ENCODE peak calls at places on chromosome 5, in seven cellular contexts. U, F, D, O, V, K and Z are unnamed samples.

GRCh38 chr5:140338918-140339317 is 7.5 kb downstream of the HBEGF start:
- DNase-seq in F (no peak), K (no peak), U (no peak), V (no peak), D (no peak), O (no peak), Z (no peak)

GRCh38 chr5:39459091-39459490 is 34.3 kb upstream of the DAB2 start:
- DNase-seq in U (peak; percentile 60), O (no peak), V (no peak), F (peak; percentile 91), D (no peak), K (peak; percentile 59), Z (no peak)

GRCh38 chr5:54701179-54701578 is 183.6 kb downstream of the SNX18 start:
- DNase-seq in V (no peak), D (peak; percentile 91), U (peak; percentile 73), F (peak; percentile 99), K (peak; percentile 98), O (no peak), Z (no peak)

GRCh38 chr5:171205375-171205774 is 103.7 kb upstream of the TLX3 start:
- DNase-seq in D (peak; percentile 27), U (no peak), F (no peak), V (no peak), O (no peak), K (no peak), Z (no peak)

GRCh38 chr5:177382423-177383029 is 1.7 kb upstream of the SLC34A1 start:
- DNase-seq in U (peak; percentile 59), K (peak; percentile 11), F (peak; percentile 49), V (no peak), D (peak; percentile 59), O (peak; percentile 80), Z (no peak)

GRCh38 chr5:99747342-99747741 is 787.8 kb upstream of the FAM174A start:
- DNase-seq in F (no peak), O (no peak), K (no peak), V (no peak), D (no peak), U (no peak), Z (no peak)

GRCh38 chr5:158056426-158056825 is 197.5 kb upstream of the CLINT1 start:
- DNase-seq in U (no peak), O (no peak), K (peak; percentile 27), F (peak; percentile 7), V (no peak), D (no peak), Z (no peak)

GRCh38 chr5:145101246-145101645 is 733.9 kb downstream of the PRELID2 start:
- DNase-seq in O (peak; percentile 1), K (peak; percentile 4), U (peak; percentile 9), V (no peak), F (no peak), D (peak; percentile 41), Z (peak; percentile 1)

GRCh38 chr5:181215997-181216982 is 6.8 kb upstream of the TRIM41 start:
- DNase-seq in U (peak; percentile 91), O (no peak), V (no peak), F (no peak), D (no peak), K (no peak), Z (peak; percentile 68)

GRCh38 chr5:59500014-59500413 is 393.5 kb downstream of the PDE4D start:
- DNase-seq in V (no peak), U (no peak), K (no peak), D (no peak), F (no peak), O (no peak), Z (no peak)

GRCh38 chr5:181246276-181247050 is 2.8 kb upstream of the RACK1 start:
- DNase-seq in U (peak; percentile 88), D (peak; percentile 91), F (peak; percentile 81), K (peak; percentile 87), O (peak; percentile 96), V (peak; percentile 98), Z (peak; percentile 58)

GRCh38 chr5:169695919-169696490 is 58.9 kb downstream of the DOCK2 start:
- DNase-seq in D (no peak), U (peak; percentile 86), F (peak; percentile 93), O (no peak), K (peak; percentile 99), V (no peak), Z (no peak)

GRCh38 chr5:142814122-142814521 is 43.9 kb downstream of the ARHGAP26 start:
- DNase-seq in F (no peak), U (no peak), O (no peak), K (no peak), V (no peak), D (no peak), Z (no peak)

GRCh38 chr5:33936381-33937016 is at the start of gene RXFP3:
- DNase-seq in F (peak; percentile 44), K (peak; percentile 67), V (no peak), U (no peak), O (peak; percentile 51), D (no peak), Z (no peak)

GRCh38 chr5:93572773-93573626 is 8.0 kb downstream of the NR2F1-AS1 start:
- DNase-seq in D (peak; percentile 69), V (peak; percentile 81), F (peak; percentile 75), K (no peak), O (peak; percentile 83), U (no peak), Z (no peak)

GRCh38 chr5:174323878-174324281 is 278.4 kb downstream of the NSG2 start:
- DNase-seq in D (peak; percentile 92), O (peak; percentile 90), K (peak; percentile 37), F (peak; percentile 45), V (no peak), U (peak; percentile 59), Z (no peak)

GRCh38 chr5:106269252-106269843 is 1401.4 kb downstream of the EFNA5 start:
- DNase-seq in U (peak; percentile 31), F (peak; percentile 55), O (no peak), V (no peak), D (peak; percentile 50), K (peak; percentile 68), Z (peak; percentile 45)

GRCh38 chr5:39217365-39218281 is 1.7 kb downstream of the FYB1 start:
- DNase-seq in U (peak; percentile 83), F (peak; percentile 91), O (peak; percentile 51), V (peak; percentile 92), D (peak; percentile 75), K (peak; percentile 91), Z (peak; percentile 90)

GRCh38 chr5:123087173-123088030 is 1.6 kb upstream of the PRDM6 start:
- DNase-seq in K (peak; percentile 10), D (peak; percentile 36), V (no peak), F (no peak), U (no peak), O (peak; percentile 53), Z (no peak)

GRCh38 chr5:139633295-139634027 is 14.7 kb upstream of the CXXC5 start:
- DNase-seq in F (peak; percentile 82), U (peak; percentile 79), O (peak; percentile 77), V (peak; percentile 92), D (peak; percentile 89), K (peak; percentile 78), Z (peak; percentile 64)

GRCh38 chr5:82670692-82671091 is 392.5 kb upstream of the RPS23 start:
- DNase-seq in D (no peak), V (no peak), U (no peak), F (no peak), K (no peak), O (no peak), Z (no peak)

GRCh38 chr5:136193396-136193935 is 504 bp upstream of the SMIM32 start:
- DNase-seq in K (no peak), U (no peak), O (no peak), D (no peak), V (peak; percentile 73), F (no peak), Z (no peak)

GRCh38 chr5:61281686-61282085 is 50.4 kb upstream of the ZSWIM6 start:
- DNase-seq in D (no peak), F (no peak), K (no peak), O (no peak), U (no peak), V (no peak), Z (no peak)

DNA sequence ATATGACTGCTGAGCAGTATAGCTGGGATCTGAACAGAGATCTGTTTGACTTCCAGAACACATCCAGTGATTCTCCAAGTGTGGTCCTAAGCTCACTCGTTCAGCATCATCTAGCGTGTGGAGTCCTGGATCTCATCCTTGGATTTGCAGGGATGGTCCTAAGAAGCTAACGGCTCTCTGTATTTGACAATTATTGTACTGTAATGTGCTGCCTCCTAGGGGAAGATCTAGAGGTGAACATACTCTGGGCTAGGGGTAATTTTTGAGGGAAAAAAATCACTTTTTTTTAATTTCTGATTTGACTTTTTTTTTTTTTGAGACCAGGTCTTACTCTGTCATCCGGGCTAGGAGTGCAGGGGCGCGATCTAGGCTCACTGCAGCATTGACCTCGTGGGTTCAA is 1.5 kb downstream of the SLC26A2 start:
- DNase-seq in O (peak; percentile 62), F (peak; percentile 83), D (peak; percentile 65), K (peak; percentile 79), V (no peak), U (peak; percentile 80), Z (no peak)
- H3K4me3 ChIP-seq in O (no peak overlapping the region), F (peak overlapping the region; percentile 13), D (no peak overlapping the region), K (no peak overlapping the region), V (no peak overlapping the region), U (peak overlapping the region; percentile 81), Z (no peak overlapping the region)

GRCh38 chr5:7324919-7325318 is 71.0 kb upstream of the ADCY2 start:
- DNase-seq in V (no peak), F (no peak), O (no peak), D (no peak), U (no peak), K (no peak), Z (no peak)
- H3K4me3 ChIP-seq in V (no peak overlapping the region), F (no peak overlapping the region), O (no peak overlapping the region), D (no peak overlapping the region), U (no peak overlapping the region), K (no peak overlapping the region), Z (no peak overlapping the region)

DNA sequence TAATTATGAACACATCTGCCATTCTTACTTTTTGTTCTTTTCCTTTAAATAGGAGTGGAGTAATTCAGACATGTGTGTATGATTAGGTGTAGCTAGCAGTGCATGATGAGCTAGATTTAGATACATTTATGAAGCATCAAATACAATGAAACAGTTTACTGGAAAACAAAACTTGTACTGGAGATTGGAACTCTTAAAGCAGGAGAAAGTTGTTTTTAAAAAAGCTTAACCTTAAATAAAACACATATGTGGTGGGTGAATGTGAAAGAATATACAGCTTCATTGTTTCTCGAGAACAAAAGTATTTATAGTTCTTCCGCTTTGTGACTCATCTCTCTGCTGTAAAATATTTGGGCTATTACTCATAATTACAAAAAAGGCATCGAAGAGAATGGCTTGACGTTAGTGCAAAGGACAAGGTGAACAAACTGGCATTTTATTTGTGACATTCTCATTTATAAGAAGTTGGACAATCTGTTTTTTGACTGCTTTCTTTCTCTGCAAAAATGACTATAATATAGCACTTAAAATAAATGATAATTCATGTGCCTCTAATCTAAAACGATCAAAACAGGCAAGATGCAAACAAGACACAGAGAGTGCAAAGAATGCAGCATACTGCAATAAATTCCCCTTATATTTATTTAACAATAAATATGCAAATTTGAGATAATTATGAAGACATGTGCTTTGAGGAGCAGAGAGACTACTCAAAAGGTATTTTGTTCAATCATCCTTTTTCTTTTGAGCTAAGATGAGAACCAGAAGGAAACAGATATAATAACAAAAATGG is 478.8 kb downstream of the CETN3 start:
- DNase-seq in V (no peak), U (no peak), K (peak; percentile 83), D (peak; percentile 37), O (no peak), F (peak; percentile 81), Z (no peak)
- H3K4me3 ChIP-seq in V (no peak overlapping the region), U (no peak overlapping the region), K (no peak overlapping the region), D (no peak overlapping the region), O (no peak overlapping the region), F (no peak overlapping the region), Z (no peak overlapping the region)

DNA sequence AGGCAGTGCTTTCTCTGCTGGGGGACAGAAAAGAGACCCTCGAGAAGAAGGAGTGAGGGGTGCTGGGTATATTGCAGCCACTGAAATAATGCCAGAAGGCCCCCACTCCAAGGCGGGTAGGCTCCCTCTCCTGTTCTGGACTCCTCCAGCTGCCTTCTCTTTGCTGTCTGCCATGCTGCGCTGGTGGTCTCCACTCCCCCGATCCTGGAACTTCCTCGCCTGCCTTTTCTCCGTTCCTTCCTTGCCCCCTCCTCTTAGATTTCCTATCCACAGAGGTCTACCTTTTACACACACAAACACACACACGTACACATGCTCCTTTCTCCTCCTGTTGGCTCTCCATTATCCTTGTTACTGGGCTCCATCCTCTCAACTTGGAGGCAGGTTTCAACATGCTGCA is 938 bp downstream of the GRIA1 start:
- DNase-seq in D (no peak), F (no peak), V (no peak), K (no peak), O (no peak), U (no peak), Z (no peak)
- H3K4me3 ChIP-seq in D (no peak overlapping the region), F (no peak overlapping the region), V (no peak overlapping the region), K (no peak overlapping the region), O (no peak overlapping the region), U (no peak overlapping the region), Z (no peak overlapping the region)